ENCODE peak calls at places on chromosomes 16 and 17, in eight cellular contexts. Z is GM10248, S is bronchial epithelial cell, F is left lung, X is BJ, R is MM.1S, U is progenitor cell of endocrine pancreas, W is mucosa of descending colon. J is an unnamed sample.

GRCh38 chr17:7844292-7845154 is 10.3 kb upstream of the TMEM88 start:
- DNase-seq in Z (peak), S (peak), F (peak), X (no peak), R (peak), U (peak), W (peak), J (peak)

GRCh38 chr17:55348749-55349354 is 72.8 kb downstream of the MMD start:
- DNase-seq in Z (peak), S (peak), F (no peak), X (no peak), R (peak), U (peak), W (peak), J (no peak)

GRCh38 chr16:86922311-86922710 is 344.0 kb downstream of the FOXL1 start:
- DNase-seq in Z (no peak), S (no peak), F (no peak), X (no peak), R (no peak), U (no peak), W (no peak), J (no peak)

GRCh38 chr17:15943971-15944719 is 785 bp upstream of the ADORA2B start:
- DNase-seq in Z (no peak), S (no peak), F (no peak), X (no peak), R (no peak), U (no peak), W (no peak), J (no peak)

GRCh38 chr17:73013816-73014663 is 78.4 kb downstream of the SLC39A11 start:
- DNase-seq in Z (no peak), S (no peak), F (no peak), X (no peak), R (no peak), U (no peak), W (no peak), J (no peak)

GRCh38 chr16:26645629-26646028 is 421.1 kb upstream of the C16orf82 start:
- DNase-seq in Z (no peak), S (no peak), F (no peak), X (no peak), R (no peak), U (peak), W (peak), J (no peak)

GRCh38 chr16:56620311-56620897 is 5.2 kb upstream of the MT1E start:
- DNase-seq in Z (no peak), S (no peak), F (no peak), X (no peak), R (no peak), U (no peak), W (no peak), J (no peak)

GRCh38 chr16:88681084-88681680 is 5.1 kb downstream of the SNAI3 start:
- DNase-seq in Z (peak), S (peak), F (no peak), X (no peak), R (peak), U (no peak), W (peak), J (no peak)

GRCh38 chr16:14310519-14310991 is 239.4 kb downstream of the MRTFB start:
- DNase-seq in Z (peak), S (no peak), F (no peak), X (no peak), R (no peak), U (no peak), W (no peak), J (no peak)

GRCh38 chr16:85913688-85914422 is 14.9 kb downstream of the IRF8 start:
- DNase-seq in Z (no peak), S (no peak), F (no peak), X (no peak), R (no peak), U (no peak), W (no peak), J (peak)

GRCh38 chr17:66567234-66568170 is 265.1 kb downstream of the PRKCA start:
- DNase-seq in Z (peak), S (peak), F (peak), X (no peak), R (peak), U (peak), W (peak), J (peak)

GRCh38 chr16:85390511-85391174 is 222.5 kb upstream of the GSE1 start:
- DNase-seq in Z (no peak), S (peak), F (peak), X (peak), R (no peak), U (no peak), W (peak), J (peak)

GRCh38 chr17:63646492-63646815 is 24.2 kb downstream of the MAP3K3 start:
- DNase-seq in Z (peak), S (no peak), F (no peak), X (no peak), R (peak), U (no peak), W (no peak), J (no peak)

GRCh38 chr17:352421-353212 is at the start of gene RPH3AL:
- DNase-seq in Z (no peak), S (peak), F (peak), X (no peak), R (no peak), U (peak), W (peak), J (no peak)

GRCh38 chr17:68134046-68134637 is 98.6 kb downstream of the KPNA2 start:
- DNase-seq in Z (no peak), S (no peak), F (no peak), X (no peak), R (no peak), U (no peak), W (no peak), J (no peak)

GRCh38 chr17:63275968-63276349 is 170.1 kb downstream of the CYB561 start:
- DNase-seq in Z (no peak), S (no peak), F (no peak), X (no peak), R (no peak), U (no peak), W (no peak), J (no peak)

GRCh38 chr16:19872935-19873334 is 11.7 kb downstream of the GPRC5B start:
- DNase-seq in Z (no peak), S (no peak), F (no peak), X (no peak), R (no peak), U (no peak), W (no peak), J (no peak)

GRCh38 chr16:396605-397004 is 394 bp upstream of the NME4 start:
- DNase-seq in Z (no peak), S (peak), F (no peak), X (no peak), R (peak), U (no peak), W (no peak), J (no peak)

GRCh38 chr16:27718767-27719445 is 169.0 kb downstream of the KATNIP start:
- DNase-seq in Z (no peak), S (no peak), F (peak), X (no peak), R (no peak), U (no peak), W (no peak), J (peak)

GRCh38 chr17:1953866-1954265 is 71.3 kb downstream of the RTN4RL1 start:
- DNase-seq in Z (no peak), S (peak), F (no peak), X (no peak), R (no peak), U (no peak), W (no peak), J (no peak)

GRCh38 chr17:63270610-63271009 is 175.5 kb downstream of the CYB561 start:
- DNase-seq in Z (no peak), S (peak), F (no peak), X (no peak), R (no peak), U (no peak), W (no peak), J (no peak)

GRCh38 chr16:2023098-2023925 is 3.4 kb upstream of the NHERF2 start:
- DNase-seq in Z (peak), S (peak), F (peak), X (no peak), R (peak), U (peak), W (peak), J (peak)

GRCh38 chr17:51347851-51348584 is 87.7 kb downstream of the UTP18 start:
- DNase-seq in Z (no peak), S (no peak), F (no peak), X (no peak), R (no peak), U (no peak), W (no peak), J (no peak)

GRCh38 chr16:70364399-70364798 is 17.7 kb downstream of the DDX19A start:
- DNase-seq in Z (no peak), S (no peak), F (no peak), X (no peak), R (no peak), U (no peak), W (no peak), J (no peak)
- TF ChIP-seq CTCF in Z (no peak), S (no peak), F (no peak), X (no peak), R (no peak), U (no peak), W (no peak), J (no peak)

DNA sequence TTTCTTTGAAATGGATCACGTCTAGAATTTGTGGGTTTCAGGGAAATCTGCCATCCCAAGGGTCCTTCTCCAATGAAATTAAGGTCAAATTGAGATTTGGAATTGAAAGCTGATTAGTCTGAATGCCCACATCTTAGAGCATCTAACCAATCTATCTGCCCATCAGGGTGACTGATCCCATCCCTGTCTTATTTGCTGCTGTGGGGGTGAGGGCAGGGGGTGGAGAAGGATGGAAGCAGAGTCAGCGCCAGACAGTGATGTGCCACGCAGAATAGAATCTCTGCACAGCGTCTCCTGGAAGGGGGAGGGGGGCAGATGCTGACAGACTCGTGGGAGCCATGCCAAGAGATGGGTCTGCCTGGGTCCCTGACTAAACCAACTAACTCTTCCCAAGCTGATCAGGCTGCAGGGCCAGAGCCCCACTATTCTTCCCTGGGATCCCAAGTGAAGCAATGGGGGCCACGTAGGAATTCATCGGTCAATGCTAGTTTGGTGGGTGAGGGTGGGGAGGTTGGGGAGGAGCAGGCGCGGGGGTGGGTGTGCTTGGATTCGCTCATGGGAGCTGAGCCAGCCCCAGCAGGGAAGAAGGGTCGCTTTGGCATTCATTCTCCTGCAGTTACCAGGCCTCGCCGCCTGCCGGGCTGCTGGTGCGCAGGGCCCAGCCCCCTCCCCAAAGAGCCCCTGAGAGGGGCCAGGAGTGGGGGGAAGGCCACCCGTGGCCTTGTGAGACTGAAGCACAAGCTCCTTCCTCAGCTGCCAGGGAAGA is 32.2 kb downstream of the CDK5RAP3 start:
- DNase-seq in Z (no peak), S (no peak), F (no peak), X (no peak), R (no peak), U (no peak), W (no peak), J (no peak)
- TF ChIP-seq CTCF in Z (no peak), S (no peak), F (no peak), X (no peak), R (no peak), U (peak), W (no peak), J (no peak)

GRCh38 chr17:81616877-81617276 is 20.0 kb downstream of the NPLOC4 start:
- DNase-seq in Z (no peak), S (no peak), F (no peak), X (no peak), R (no peak), U (no peak), W (no peak), J (no peak)
- TF ChIP-seq CTCF in Z (no peak), S (no peak), F (no peak), X (no peak), R (no peak), U (no peak), W (no peak), J (no peak)

DNA sequence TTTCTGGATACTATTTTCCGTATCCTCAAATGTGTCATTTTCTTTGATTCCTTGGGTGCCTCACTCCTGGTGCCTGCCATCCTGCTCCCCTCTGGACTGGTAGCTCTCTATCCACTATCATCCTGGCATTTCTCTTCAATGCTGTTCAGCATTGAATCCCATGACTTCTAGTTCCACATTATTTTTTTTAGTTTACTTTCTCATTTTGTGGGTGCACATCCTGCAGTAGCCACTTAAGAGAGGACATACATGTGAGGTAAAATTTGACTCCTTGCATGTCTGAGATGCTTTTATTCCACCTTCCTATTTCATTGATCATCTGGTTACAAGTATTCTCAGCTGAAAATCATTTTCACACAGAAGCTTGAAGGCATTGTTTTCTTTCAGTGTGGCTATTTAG is 19.1 kb downstream of the ALOX15 start:
- DNase-seq in Z (no peak), S (no peak), F (no peak), X (no peak), R (no peak), U (no peak), W (no peak), J (no peak)
- TF ChIP-seq CTCF in Z (no peak), S (no peak), F (no peak), X (no peak), R (no peak), U (no peak), W (no peak), J (no peak)

GRCh38 chr16:30934827-30935557 is 11.6 kb downstream of the FBXL19 start:
- DNase-seq in Z (peak), S (peak), F (peak), X (no peak), R (peak), U (no peak), W (peak), J (no peak)
- TF ChIP-seq CTCF in Z (peak), S (peak), F (peak), X (peak), R (peak), U (peak), W (no peak), J (peak)